ENCODE peak calls at places on chromosomes 5 and 9, in ten cellular contexts. One of them, this sample, is unnamed.

GRCh38 chr5:66010476-66010875 is 84.1 kb downstream of the ERBIN start:
- DNase-seq in K562: no peak
- DNase-seq in cardiac muscle cell: no peak
- DNase-seq in WTC11: no peak
- DNase-seq in AG10803: peak; percentile 20
- DNase-seq in mucosa of descending colon: no peak
- DNase-seq in SK-N-SH: no peak
- DNase-seq in astrocyte of the spinal cord: no peak
- DNase-seq in OCI-LY7: peak; percentile 12
- DNase-seq in astrocyte of the cerebellum: no peak
- DNase-seq in this sample: no peak

GRCh38 chr9:13268469-13268868 is 11.0 kb downstream of the MPDZ start:
- DNase-seq in OCI-LY7: no peak
- DNase-seq in AG10803: no peak
- DNase-seq in mucosa of descending colon: no peak
- DNase-seq in cardiac muscle cell: no peak
- DNase-seq in SK-N-SH: no peak
- DNase-seq in K562: peak; percentile 29
- DNase-seq in astrocyte of the spinal cord: peak; percentile 33
- DNase-seq in astrocyte of the cerebellum: no peak
- DNase-seq in WTC11: no peak
- DNase-seq in this sample: no peak

GRCh38 chr5:134240421-134240962 is 14.6 kb upstream of the PPP2CA start:
- DNase-seq in AG10803: peak; percentile 43
- DNase-seq in cardiac muscle cell: peak; percentile 72
- DNase-seq in OCI-LY7: no peak
- DNase-seq in mucosa of descending colon: no peak
- DNase-seq in WTC11: no peak
- DNase-seq in astrocyte of the spinal cord: peak; percentile 85
- DNase-seq in SK-N-SH: peak; percentile 24
- DNase-seq in K562: no peak
- DNase-seq in astrocyte of the cerebellum: peak; percentile 55
- DNase-seq in this sample: no peak

GRCh38 chr5:73740274-73740790 is 114.3 kb downstream of the ARHGEF28 start:
- DNase-seq in astrocyte of the cerebellum: no peak
- DNase-seq in mucosa of descending colon: no peak
- DNase-seq in WTC11: no peak
- DNase-seq in cardiac muscle cell: no peak
- DNase-seq in K562: no peak
- DNase-seq in AG10803: no peak
- DNase-seq in SK-N-SH: no peak
- DNase-seq in OCI-LY7: no peak
- DNase-seq in astrocyte of the spinal cord: no peak
- DNase-seq in this sample: no peak

GRCh38 chr5:141617682-141618029 is 1.1 kb downstream of the DIAPH1 start:
- DNase-seq in astrocyte of the cerebellum: no peak
- DNase-seq in AG10803: no peak
- DNase-seq in OCI-LY7: no peak
- DNase-seq in cardiac muscle cell: no peak
- DNase-seq in mucosa of descending colon: no peak
- DNase-seq in astrocyte of the spinal cord: peak; percentile 19
- DNase-seq in SK-N-SH: no peak
- DNase-seq in WTC11: no peak
- DNase-seq in K562: no peak
- DNase-seq in this sample: no peak

GRCh38 chr9:131773911-131774379 is 34.1 kb upstream of the RAPGEF1 start:
- DNase-seq in SK-N-SH: no peak
- DNase-seq in OCI-LY7: peak; percentile 44
- DNase-seq in mucosa of descending colon: no peak
- DNase-seq in AG10803: peak; percentile 57
- DNase-seq in astrocyte of the cerebellum: peak; percentile 63
- DNase-seq in WTC11: peak; percentile 67
- DNase-seq in K562: peak; percentile 66
- DNase-seq in astrocyte of the spinal cord: peak; percentile 52
- DNase-seq in cardiac muscle cell: peak; percentile 94
- DNase-seq in this sample: peak; percentile 62

GRCh38 chr5:123802298-123802951 is 290.4 kb downstream of the CSNK1G3 start:
- DNase-seq in SK-N-SH: no peak
- DNase-seq in mucosa of descending colon: no peak
- DNase-seq in OCI-LY7: no peak
- DNase-seq in astrocyte of the cerebellum: no peak
- DNase-seq in astrocyte of the spinal cord: peak; percentile 40
- DNase-seq in WTC11: no peak
- DNase-seq in AG10803: no peak
- DNase-seq in K562: no peak
- DNase-seq in cardiac muscle cell: no peak
- DNase-seq in this sample: no peak

GRCh38 chr5:159185773-159186172 is 23.6 kb downstream of the RNF145 start:
- DNase-seq in cardiac muscle cell: no peak
- DNase-seq in mucosa of descending colon: no peak
- DNase-seq in SK-N-SH: no peak
- DNase-seq in OCI-LY7: no peak
- DNase-seq in AG10803: no peak
- DNase-seq in K562: no peak
- DNase-seq in astrocyte of the spinal cord: no peak
- DNase-seq in WTC11: no peak
- DNase-seq in astrocyte of the cerebellum: no peak
- DNase-seq in this sample: no peak

DNA sequence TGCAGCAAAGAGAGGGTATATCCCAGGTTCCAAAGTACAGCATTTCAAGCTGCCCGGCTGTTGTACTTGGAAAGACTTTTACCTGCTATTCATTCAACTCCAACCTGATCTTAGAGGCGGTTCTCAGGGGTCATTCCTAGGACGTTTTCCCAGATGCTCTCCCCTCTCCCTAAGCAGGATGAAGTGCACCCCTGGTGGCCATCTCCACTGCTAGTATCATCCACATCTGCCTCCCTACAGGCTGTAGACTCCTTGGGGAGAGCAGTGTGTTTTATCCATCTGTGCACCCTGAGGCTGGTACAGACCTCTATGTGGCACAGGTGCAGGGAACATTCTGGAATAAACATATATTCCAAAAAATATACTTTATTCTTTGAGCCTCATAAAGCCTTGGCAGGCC is 56.8 kb downstream of the PTPN3 start:
- DNase-seq in AG10803: no peak
- DNase-seq in cardiac muscle cell: no peak
- DNase-seq in WTC11: peak; percentile 40
- DNase-seq in astrocyte of the cerebellum: no peak
- DNase-seq in OCI-LY7: no peak
- DNase-seq in SK-N-SH: peak; percentile 26
- DNase-seq in astrocyte of the spinal cord: no peak
- DNase-seq in K562: no peak
- DNase-seq in mucosa of descending colon: no peak
- DNase-seq in this sample: no peak
- TF ChIP-seq CTCF in AG10803: peak; percentile 36
- TF ChIP-seq CTCF in cardiac muscle cell: no peak
- TF ChIP-seq CTCF in WTC11: no peak
- TF ChIP-seq CTCF in astrocyte of the cerebellum: peak; percentile 50
- TF ChIP-seq CTCF in OCI-LY7: no peak
- TF ChIP-seq CTCF in SK-N-SH: no peak
- TF ChIP-seq CTCF in astrocyte of the spinal cord: peak; percentile 40
- TF ChIP-seq CTCF in K562: peak; percentile 13
- TF ChIP-seq CTCF in mucosa of descending colon: no peak
- TF ChIP-seq CTCF in this sample: no peak

GRCh38 chr5:54905942-54906537 is 79.4 kb downstream of the ESM1 start:
- DNase-seq in OCI-LY7: peak; percentile 41
- DNase-seq in cardiac muscle cell: peak; percentile 78
- DNase-seq in AG10803: peak; percentile 73
- DNase-seq in astrocyte of the spinal cord: peak; percentile 80
- DNase-seq in mucosa of descending colon: peak; percentile 48
- DNase-seq in SK-N-SH: peak; percentile 38
- DNase-seq in astrocyte of the cerebellum: peak; percentile 72
- DNase-seq in WTC11: peak; percentile 79
- DNase-seq in K562: peak; percentile 37
- DNase-seq in this sample: no peak

GRCh38 chr5:54905246-54905770 is 80.1 kb downstream of the ESM1 start:
- DNase-seq in astrocyte of the spinal cord: no peak
- DNase-seq in K562: no peak
- DNase-seq in SK-N-SH: no peak
- DNase-seq in AG10803: peak; percentile 25
- DNase-seq in WTC11: no peak
- DNase-seq in mucosa of descending colon: no peak
- DNase-seq in OCI-LY7: no peak
- DNase-seq in cardiac muscle cell: no peak
- DNase-seq in astrocyte of the cerebellum: no peak
- DNase-seq in this sample: no peak

GRCh38 chr5:54909126-54909525 is 76.3 kb downstream of the ESM1 start:
- DNase-seq in WTC11: no peak
- DNase-seq in K562: no peak
- DNase-seq in astrocyte of the cerebellum: no peak
- DNase-seq in cardiac muscle cell: no peak
- DNase-seq in astrocyte of the spinal cord: no peak
- DNase-seq in mucosa of descending colon: no peak
- DNase-seq in SK-N-SH: no peak
- DNase-seq in AG10803: peak; percentile 30
- DNase-seq in OCI-LY7: no peak
- DNase-seq in this sample: no peak

GRCh38 chr5:54912021-54912420 is 73.4 kb downstream of the ESM1 start:
- DNase-seq in astrocyte of the spinal cord: no peak
- DNase-seq in SK-N-SH: no peak
- DNase-seq in OCI-LY7: no peak
- DNase-seq in astrocyte of the cerebellum: no peak
- DNase-seq in AG10803: no peak
- DNase-seq in cardiac muscle cell: no peak
- DNase-seq in K562: no peak
- DNase-seq in mucosa of descending colon: no peak
- DNase-seq in WTC11: no peak
- DNase-seq in this sample: no peak

DNA sequence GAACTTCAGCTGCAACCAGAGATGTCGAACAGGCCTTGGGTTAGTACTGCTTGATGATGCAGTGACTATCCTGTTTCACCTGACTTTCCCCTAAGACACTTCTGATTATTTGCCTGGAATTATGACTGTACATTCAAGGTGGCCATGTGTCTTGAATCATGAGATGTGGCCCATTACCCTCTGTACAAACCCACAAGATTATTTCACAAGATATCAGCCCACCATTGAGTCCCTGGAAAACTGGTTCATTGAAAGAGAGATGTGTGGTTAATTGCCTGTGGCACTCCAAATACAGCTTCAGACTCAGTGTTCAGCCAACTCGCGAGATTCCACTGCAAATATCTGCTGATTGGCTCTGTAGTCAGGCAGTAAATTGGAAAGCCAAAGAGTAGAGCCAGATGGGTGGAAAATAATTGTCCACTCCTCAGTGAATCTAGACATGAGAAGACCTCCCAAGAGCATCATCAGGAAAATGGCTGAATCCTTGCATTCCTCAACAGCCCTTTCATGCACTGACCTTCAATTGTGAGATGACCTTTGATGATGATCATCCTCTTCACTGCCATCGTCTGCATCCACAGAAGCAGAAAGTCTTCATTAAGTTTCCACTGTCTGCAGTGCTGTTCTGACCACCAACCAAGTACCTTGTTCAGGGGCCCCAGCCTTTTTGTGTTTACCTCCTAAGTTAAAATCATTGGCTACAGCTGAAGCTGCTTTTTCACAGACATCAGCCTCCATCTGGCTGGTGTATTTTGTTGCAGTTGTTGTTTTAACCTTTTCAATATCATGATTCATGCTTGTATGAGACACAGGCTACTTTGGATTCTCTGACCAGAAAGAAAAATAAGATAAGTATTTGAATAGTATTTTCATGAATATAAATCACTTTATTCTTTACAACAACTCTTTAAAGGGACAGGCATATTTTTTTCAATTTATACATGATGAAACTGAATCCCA is 75.2 kb downstream of the ESM1 start:
- DNase-seq in SK-N-SH: no peak
- DNase-seq in WTC11: no peak
- DNase-seq in mucosa of descending colon: no peak
- DNase-seq in astrocyte of the cerebellum: peak; percentile 27
- DNase-seq in astrocyte of the spinal cord: peak; percentile 84
- DNase-seq in K562: no peak
- DNase-seq in AG10803: peak; percentile 25
- DNase-seq in cardiac muscle cell: no peak
- DNase-seq in OCI-LY7: no peak
- DNase-seq in this sample: no peak
- TF ChIP-seq CTCF in SK-N-SH: no peak
- TF ChIP-seq CTCF in WTC11: no peak
- TF ChIP-seq CTCF in mucosa of descending colon: no peak
- TF ChIP-seq CTCF in astrocyte of the cerebellum: no peak
- TF ChIP-seq CTCF in astrocyte of the spinal cord: no peak
- TF ChIP-seq CTCF in K562: no peak
- TF ChIP-seq CTCF in AG10803: no peak
- TF ChIP-seq CTCF in cardiac muscle cell: no peak
- TF ChIP-seq CTCF in OCI-LY7: no peak
- TF ChIP-seq CTCF in this sample: no peak

DNA sequence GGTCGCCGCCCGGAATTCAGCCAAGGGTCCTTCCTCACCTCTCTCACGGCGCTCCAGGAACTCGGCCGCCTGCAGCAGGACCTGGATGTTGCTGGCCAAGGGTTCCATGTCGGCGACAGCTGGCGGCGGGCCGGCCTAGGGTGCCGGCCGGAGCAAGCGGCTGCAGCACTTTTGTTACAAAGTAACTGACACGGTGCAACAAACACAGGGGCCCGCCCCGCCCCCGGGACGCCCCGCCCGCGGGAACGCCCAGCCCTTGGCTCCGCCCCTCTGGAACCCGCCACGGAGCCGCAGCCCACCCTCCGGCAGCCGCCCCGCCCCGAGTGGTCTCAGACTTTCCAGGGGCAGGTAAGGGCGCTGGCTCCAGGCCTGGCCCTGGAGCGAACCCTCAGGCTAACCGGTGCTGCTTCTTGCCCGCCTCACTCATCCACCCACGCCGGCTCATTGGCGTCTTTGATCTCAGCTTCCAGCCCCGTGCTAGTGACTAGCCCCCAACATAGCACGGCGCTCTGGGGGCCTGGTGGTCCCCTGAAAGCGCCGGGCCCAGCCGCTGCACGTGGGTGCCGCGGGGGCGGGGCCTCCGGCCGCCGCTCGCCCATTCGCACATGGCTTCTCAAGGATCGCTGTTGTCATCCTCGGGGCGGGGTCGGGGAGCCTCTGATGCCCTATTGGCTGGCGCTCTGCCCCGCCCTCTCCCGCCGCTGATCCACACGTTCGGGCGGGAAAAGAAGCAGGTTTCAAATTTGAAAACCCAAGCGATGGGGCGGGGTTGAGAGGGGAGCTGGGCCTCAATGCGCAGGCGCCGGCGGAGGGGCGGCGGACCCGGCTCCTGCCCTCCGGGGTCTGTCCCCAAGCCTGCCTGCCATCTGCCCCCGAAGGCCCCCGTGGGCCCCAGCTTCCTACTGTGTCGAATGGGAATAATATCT is at the start of gene MXD3:
- DNase-seq in astrocyte of the spinal cord: peak; percentile 96
- DNase-seq in SK-N-SH: peak; percentile 97
- DNase-seq in WTC11: peak; percentile 99
- DNase-seq in AG10803: peak; percentile 91
- DNase-seq in astrocyte of the cerebellum: peak; percentile 84
- DNase-seq in cardiac muscle cell: peak; percentile 99
- DNase-seq in mucosa of descending colon: peak; percentile 96
- DNase-seq in K562: peak; percentile 97
- DNase-seq in OCI-LY7: peak; percentile 99
- DNase-seq in this sample: peak; percentile 96
- TF ChIP-seq CTCF in astrocyte of the spinal cord: no peak
- TF ChIP-seq CTCF in SK-N-SH: no peak
- TF ChIP-seq CTCF in WTC11: no peak
- TF ChIP-seq CTCF in AG10803: no peak
- TF ChIP-seq CTCF in astrocyte of the cerebellum: no peak
- TF ChIP-seq CTCF in cardiac muscle cell: no peak
- TF ChIP-seq CTCF in mucosa of descending colon: no peak
- TF ChIP-seq CTCF in K562: no peak
- TF ChIP-seq CTCF in OCI-LY7: no peak
- TF ChIP-seq CTCF in this sample: no peak

DNA sequence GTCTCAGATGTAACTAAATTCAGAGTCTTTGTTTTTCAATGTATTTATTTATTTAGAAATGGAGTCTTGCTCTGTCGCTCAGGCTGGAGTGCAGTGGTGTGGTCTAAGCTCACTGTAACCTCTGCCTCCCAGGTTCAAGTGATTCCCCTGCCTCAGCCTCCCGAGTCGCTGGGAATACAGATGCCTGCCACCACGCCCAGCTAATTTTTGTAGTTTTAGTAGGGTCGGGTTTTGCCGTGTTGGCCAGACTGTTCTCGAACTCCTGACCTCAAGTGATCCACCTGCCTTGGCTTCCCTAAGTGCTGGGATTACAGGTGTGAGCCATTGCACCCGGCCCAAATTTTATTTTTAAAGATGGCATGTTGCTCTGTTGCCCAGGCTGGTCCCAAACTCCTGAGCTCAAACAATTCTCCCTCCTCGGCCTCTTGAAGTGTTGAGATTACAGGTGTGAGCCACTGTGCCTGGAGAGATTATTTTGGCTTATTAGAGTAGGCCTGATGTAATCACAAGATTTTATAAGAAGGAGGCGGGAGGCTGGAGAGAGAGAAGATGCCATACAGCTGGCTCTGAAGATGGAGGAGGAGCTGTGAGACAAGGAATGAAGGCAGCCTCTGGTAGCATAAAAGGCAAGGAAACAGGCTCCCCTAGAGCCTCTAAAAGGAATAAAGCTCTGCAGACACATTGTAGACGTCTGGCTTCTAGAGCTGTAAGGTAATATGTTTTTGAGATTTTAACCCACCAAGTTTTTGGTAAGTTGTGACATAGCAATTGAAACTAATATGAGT is 12.9 kb upstream of the KLF9 start:
- DNase-seq in cardiac muscle cell: no peak
- DNase-seq in mucosa of descending colon: no peak
- DNase-seq in AG10803: peak; percentile 60
- DNase-seq in WTC11: no peak
- DNase-seq in K562: no peak
- DNase-seq in astrocyte of the spinal cord: no peak
- DNase-seq in OCI-LY7: no peak
- DNase-seq in SK-N-SH: no peak
- DNase-seq in astrocyte of the cerebellum: no peak
- DNase-seq in this sample: no peak
- TF ChIP-seq CTCF in cardiac muscle cell: peak; percentile 31
- TF ChIP-seq CTCF in mucosa of descending colon: no peak
- TF ChIP-seq CTCF in AG10803: peak; percentile 31
- TF ChIP-seq CTCF in WTC11: no peak
- TF ChIP-seq CTCF in K562: peak; percentile 23
- TF ChIP-seq CTCF in astrocyte of the spinal cord: peak; percentile 6
- TF ChIP-seq CTCF in OCI-LY7: no peak
- TF ChIP-seq CTCF in SK-N-SH: no peak
- TF ChIP-seq CTCF in astrocyte of the cerebellum: no peak
- TF ChIP-seq CTCF in this sample: no peak

This sample was measured in mesothelial cell of epicardium.